ENCODE peak calls at places on chromosomes 12 and 14, in seven cellular contexts. V is fibroblast of lung; A is keratinocyte; F is SK-N-SH; C is PC-9; K is aorta; E is CD4-positive, alpha-beta memory T cell. H is an unnamed sample. For H3K9me3, the result is how much of the 10 kb centered on the place peaks cover.

GRCh38 chr14:75088566-75089373 is 19.3 kb downstream of the ZC2HC1C start:
- DNase-seq in A (no peak), K (no peak), F (peak), V (peak), C (peak), E (peak), H (peak)

GRCh38 chr12:109098142-109098652 is 800 bp downstream of the UNG start:
- DNase-seq in E (no peak), A (no peak), K (peak), C (no peak), V (peak), F (no peak), H (no peak)

GRCh38 chr12:71169286-71169685 is 11.5 kb upstream of the TSPAN8 start:
- DNase-seq in A (no peak), K (no peak), V (no peak), F (no peak), E (no peak), C (no peak), H (no peak)

GRCh38 chr12:91113621-91114020 is 2.3 kb upstream of the LUM start:
- DNase-seq in C (no peak), V (no peak), A (no peak), K (no peak), E (no peak), F (no peak), H (no peak)

GRCh38 chr12:88142610-88142991 is 494 bp downstream of the TMTC3 start:
- DNase-seq in C (no peak), A (no peak), E (no peak), K (peak), V (no peak), F (no peak), H (peak)

GRCh38 chr12:54419088-54419887 is at the start of gene ITGA5:
- DNase-seq in E (peak), A (no peak), V (peak), F (peak), K (peak), C (peak), H (peak)

GRCh38 chr12:68236421-68237059 is 10.9 kb upstream of the IL26 start:
- DNase-seq in V (no peak), F (no peak), C (no peak), K (no peak), E (peak), A (no peak), H (no peak)

GRCh38 chr14:88228519-88229236 is 94.4 kb downstream of the KCNK10 start:
- DNase-seq in F (no peak), E (no peak), V (peak), C (no peak), A (no peak), K (no peak), H (no peak)

GRCh38 chr12:47021298-47021697 is 58.1 kb upstream of the PCED1B start:
- DNase-seq in A (no peak), V (peak), C (peak), K (no peak), F (peak), E (peak), H (peak)

GRCh38 chr12:108622425-108622824 is 11.3 kb downstream of the SELPLG start:
- DNase-seq in V (peak), K (no peak), A (no peak), F (no peak), E (peak), C (no peak), H (no peak)

GRCh38 chr12:75638792-75639191 is 127.4 kb upstream of the KRR1 start:
- DNase-seq in F (no peak), K (no peak), A (no peak), C (no peak), V (no peak), E (no peak), H (no peak)

GRCh38 chr12:27493260-27493935 is 30.6 kb upstream of the PPFIBP1 start:
- DNase-seq in K (no peak), V (no peak), C (no peak), F (no peak), A (no peak), E (no peak), H (no peak)

GRCh38 chr14:78764240-78764639 is 594.1 kb downstream of the NRXN3 start:
- DNase-seq in V (peak), A (no peak), F (no peak), E (no peak), C (no peak), K (no peak), H (no peak)

DNA sequence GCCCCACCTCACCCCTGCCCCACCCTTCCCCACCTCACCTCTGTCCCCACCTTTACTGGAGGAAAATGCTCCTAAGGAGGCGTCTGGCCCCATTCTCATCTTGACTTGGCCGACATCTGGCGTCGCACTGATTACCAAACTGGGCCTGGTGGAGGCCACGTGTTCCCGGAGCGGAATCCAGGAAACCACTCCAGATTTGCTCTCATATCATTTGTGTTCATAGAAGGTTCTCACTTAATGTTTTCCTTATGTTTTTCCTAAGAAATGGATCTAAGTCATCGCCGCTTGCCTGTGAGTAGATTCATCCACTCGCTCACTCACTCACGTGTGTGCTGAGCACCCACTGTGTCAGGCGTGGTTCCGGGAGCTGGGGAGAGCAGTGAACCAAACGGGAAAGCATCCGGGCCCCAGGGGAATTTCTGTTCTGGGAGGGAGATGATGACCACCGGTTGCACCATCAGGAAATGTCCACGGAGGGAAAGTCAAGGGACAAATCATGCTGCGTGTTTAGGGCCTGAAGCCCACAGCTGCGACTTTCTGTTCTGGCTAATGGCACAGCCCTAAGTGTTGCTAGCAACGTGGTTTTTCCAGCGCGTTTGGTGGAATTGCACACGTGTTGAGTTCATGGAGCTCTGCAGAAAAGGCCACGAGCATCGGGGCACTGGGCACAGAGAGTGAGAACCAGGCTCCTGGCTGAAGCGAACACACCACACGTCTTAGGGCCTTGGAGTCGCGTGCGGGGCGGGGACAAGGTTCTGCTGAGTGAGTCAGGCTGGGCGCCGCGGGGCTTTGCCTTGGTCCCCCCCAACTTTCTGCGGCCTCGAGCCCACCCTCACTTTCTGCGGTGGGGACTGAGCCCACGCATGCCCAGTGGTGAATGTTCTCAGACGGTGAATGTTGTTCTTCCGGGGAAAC is 57.7 kb downstream of the ADGRD1 start:
- DNase-seq in F (no peak), C (no peak), E (no peak), A (no peak), K (no peak), V (no peak), H (no peak)
- H3K9me3 ChIP-seq in F (under half), C (under half), E (under half), A (under half), K (under half), V (under half), H (under half)

DNA sequence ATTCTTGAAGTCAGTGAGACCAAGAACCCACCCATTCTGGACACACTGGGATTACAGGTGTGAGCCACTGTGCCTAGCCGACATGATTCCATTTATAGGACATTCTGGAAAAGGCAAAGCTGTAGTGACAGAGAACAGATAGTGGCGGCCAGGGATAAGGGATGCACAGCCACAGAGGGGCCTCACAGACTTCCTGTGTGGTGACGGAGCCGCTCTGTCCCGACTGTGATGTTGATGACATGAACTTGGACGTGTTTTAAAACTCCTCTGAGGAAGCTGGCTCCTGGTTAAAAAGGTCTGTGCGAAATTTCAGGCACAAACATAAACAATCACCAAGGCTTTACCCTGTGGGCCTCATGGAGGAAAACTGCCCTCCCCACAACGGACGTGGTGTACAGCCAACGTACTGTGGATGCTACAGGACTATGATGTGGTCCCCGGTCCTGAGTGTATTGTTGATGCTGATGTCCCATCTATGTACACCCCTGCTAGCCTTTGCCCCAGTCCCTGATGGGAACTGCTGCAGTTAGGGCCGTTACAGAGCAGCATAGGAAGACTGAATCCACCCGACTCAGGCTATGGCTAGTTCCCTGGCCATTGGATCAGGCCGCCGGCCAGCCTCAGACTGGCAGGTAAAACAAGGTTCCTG is 15.9 kb downstream of the ZNF605 start:
- DNase-seq in F (no peak), V (no peak), K (no peak), A (no peak), C (no peak), E (no peak), H (no peak)
- H3K9me3 ChIP-seq in F (under half), V (under half), K (under half), A (under half), C (under half), E (under half), H (under half)

GRCh38 chr12:73321776-73322175 is 1049.6 kb downstream of the TRHDE start:
- DNase-seq in A (no peak), F (no peak), C (no peak), E (no peak), K (no peak), V (no peak), H (no peak)

DNA sequence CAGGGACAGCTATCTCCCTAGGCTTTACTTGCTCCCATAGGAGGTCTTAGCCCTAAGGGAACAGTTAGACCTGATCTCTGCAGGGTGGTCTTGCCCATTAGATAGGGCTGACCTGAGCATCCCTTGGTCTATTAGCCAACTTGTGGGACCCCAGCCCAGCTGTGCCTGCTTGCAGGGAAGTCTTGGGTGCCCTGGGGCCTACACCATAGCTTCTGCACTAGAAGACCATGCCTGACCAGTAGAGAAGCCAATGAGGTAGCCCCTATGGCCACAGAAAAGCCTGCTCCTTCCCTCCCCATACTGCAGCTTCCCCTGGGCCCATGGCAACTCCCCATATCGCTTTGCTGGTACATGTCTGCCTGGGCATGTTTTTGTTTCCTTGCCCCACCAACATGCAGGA is 1049.1 kb downstream of the TRHDE start:
- DNase-seq in K (no peak), F (no peak), C (no peak), E (no peak), A (no peak), V (no peak), H (no peak)
- H3K9me3 ChIP-seq in K (under half), F (under half), C (under half), E (under half), A (under half), V (under half), H (under half)

DNA sequence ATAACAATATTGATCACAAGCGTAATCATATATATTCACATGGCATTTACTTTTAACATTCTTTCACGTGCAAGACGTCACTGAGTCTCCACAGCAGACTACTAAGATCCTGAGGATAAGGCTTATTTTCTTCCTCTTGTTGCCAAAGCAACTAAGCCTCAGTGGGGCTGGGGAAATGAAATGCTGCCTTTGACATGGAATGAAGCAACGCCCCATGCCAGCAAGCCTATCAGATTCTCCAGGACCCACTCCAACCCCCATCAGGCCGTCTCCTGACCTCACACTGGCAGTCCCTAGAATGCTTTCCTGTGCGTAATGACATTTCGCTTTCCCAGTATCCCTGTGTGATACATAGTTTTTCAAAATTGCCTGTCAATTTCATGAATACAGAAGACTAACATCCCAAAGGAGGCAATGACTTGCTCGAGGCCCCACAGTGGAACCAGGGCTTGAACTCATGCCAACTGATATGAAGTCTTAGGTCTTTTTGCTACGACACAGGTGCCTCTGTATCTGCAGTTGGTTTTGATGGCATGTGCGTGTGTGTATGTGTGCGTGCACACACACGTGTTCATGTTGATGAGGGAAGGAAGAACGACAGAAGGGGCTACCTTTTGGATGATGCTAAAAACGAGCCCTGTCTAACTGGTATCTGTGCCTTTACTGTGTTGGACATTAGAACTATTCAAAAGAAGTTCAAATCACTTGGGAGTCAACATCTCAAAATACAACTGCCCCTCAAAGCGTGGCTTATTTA is 239.1 kb downstream of the VRK1 start:
- DNase-seq in A (no peak), V (no peak), E (no peak), K (no peak), F (no peak), C (no peak), H (no peak)
- H3K9me3 ChIP-seq in A (under half), V (under half), E (under half), K (under half), F (under half), C (under half), H (under half)

GRCh38 chr14:105855893-105856675 is 329.7 kb downstream of the TMEM121 start:
- DNase-seq in K (peak), C (no peak), E (no peak), F (no peak), V (no peak), A (no peak), H (peak)

GRCh38 chr14:105853089-105853906 is 326.9 kb downstream of the TMEM121 start:
- DNase-seq in V (no peak), A (no peak), C (no peak), K (peak), F (peak), E (no peak), H (peak)

GRCh38 chr14:105853907-105854599 is 327.7 kb downstream of the TMEM121 start:
- DNase-seq in E (no peak), C (no peak), K (peak), V (no peak), F (no peak), A (no peak), H (no peak)

GRCh38 chr14:105855246-105855892 is 329.0 kb downstream of the TMEM121 start:
- DNase-seq in F (no peak), C (no peak), E (no peak), A (no peak), K (peak), V (no peak), H (peak)

GRCh38 chr14:105854600-105855245 is 328.3 kb downstream of the TMEM121 start:
- DNase-seq in E (no peak), C (no peak), F (no peak), V (no peak), A (no peak), K (no peak), H (no peak)
- H3K9me3 ChIP-seq in E (under half), C (under half), F (under half), V (under half), A (under half), K (under half), H (under half)

DNA sequence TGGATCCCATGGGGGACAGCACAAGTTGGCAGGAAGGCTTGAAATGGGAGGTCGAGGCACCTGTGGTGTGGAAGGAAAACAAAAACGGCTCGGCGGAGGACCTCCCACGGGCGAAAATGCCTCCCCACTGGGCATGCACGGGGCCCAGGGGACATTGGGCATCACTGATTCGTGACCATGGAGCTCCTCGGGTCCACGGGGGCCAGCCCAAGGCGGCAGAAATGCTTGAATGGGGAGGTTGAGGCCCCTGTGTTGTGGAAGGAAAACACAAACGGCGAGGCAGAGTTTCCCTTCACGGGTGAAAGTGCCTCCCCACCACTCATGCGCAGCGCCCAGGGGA is 376.0 kb downstream of the ALG10 start:
- DNase-seq in F (peak), K (peak), A (no peak), V (no peak), E (no peak), C (no peak), H (peak)
- H3K9me3 ChIP-seq in F (under half), K (under half), A (under half), V (under half), E (under half), C (under half), H (under half)

DNA sequence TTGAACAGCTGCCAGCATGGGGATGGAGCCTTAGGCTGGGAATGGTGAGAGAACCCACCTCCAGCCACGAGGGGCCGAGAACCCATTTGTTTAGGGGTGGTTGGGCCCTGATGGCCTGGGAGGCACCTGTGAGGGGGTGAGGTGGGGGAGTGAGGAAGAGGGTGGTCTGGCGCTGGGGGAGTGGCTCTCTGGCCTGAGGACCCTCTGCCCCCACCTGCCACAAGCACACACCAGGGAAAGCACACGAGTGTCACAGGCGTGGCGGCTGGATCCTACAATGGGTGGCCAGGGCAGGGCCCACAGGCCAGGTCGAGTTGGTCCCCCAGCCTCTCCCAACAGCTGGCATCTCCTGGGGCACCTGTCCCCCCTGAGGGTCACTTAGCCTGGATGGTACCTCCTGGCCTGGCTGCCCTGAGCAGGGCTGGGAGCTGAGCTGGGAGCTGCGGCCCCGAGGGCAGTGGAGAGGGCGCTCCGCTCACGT is 340.5 kb downstream of the TMEM121 start:
- DNase-seq in A (no peak), F (no peak), V (no peak), E (no peak), C (no peak), K (peak), H (no peak)
- H3K9me3 ChIP-seq in A (under half), F (under half), V (under half), E (under half), C (under half), K (under half), H (under half)

H was measured in BE2C.